ENCODE peak calls at places on chromosomes 3 and 15, in eight cellular contexts. Q is fibroblast of lung, K is GM23248, B is hepatocyte, O is mammary epithelial cell, C is OCI-LY7, W is IMR-90, X is H9. T is an unnamed sample.

GRCh38 chr3:72694398-72694797 is 153.8 kb downstream of the SHQ1 start:
- DNase-seq in Q (peak), K (peak), B (no peak), O (no peak), C (no peak), W (peak), X (no peak), T (no peak)

GRCh38 chr3:31106204-31106603 is 211.7 kb upstream of the GADL1 start:
- DNase-seq in Q (peak), K (peak), B (no peak), O (peak), C (peak), W (peak), X (no peak), T (peak)

GRCh38 chr3:106819445-106819844 is 557.8 kb upstream of the CCDC54 start:
- DNase-seq in Q (no peak), K (no peak), B (no peak), O (no peak), C (no peak), W (no peak), X (no peak), T (no peak)

GRCh38 chr3:21835266-21835665 is 84.3 kb upstream of the ZNF385D start:
- DNase-seq in Q (no peak), K (peak), B (no peak), O (no peak), C (no peak), W (no peak), X (no peak), T (no peak)

GRCh38 chr3:127682576-127682975 is 9.8 kb downstream of the ABTB1 start:
- DNase-seq in Q (no peak), K (no peak), B (no peak), O (no peak), C (no peak), W (no peak), X (peak), T (no peak)

GRCh38 chr15:36495464-36495863 is 84.0 kb upstream of the CDIN1 start:
- DNase-seq in Q (peak), K (no peak), B (no peak), O (no peak), C (no peak), W (no peak), X (no peak), T (no peak)

GRCh38 chr3:139657936-139658335 is 19.8 kb downstream of the NMNAT3 start:
- DNase-seq in Q (no peak), K (no peak), B (no peak), O (no peak), C (no peak), W (no peak), X (no peak), T (no peak)

GRCh38 chr3:104273046-104273649 is 1093.6 kb upstream of the ALCAM start:
- DNase-seq in Q (peak), K (peak), B (peak), O (peak), C (peak), W (peak), X (no peak), T (no peak)

GRCh38 chr3:170907519-170908234 is 760 bp downstream of the EIF5A2 start:
- DNase-seq in Q (peak), K (peak), B (peak), O (peak), C (peak), W (peak), X (no peak), T (no peak)

GRCh38 chr3:105359098-105359762 is 7.5 kb upstream of the ALCAM start:
- DNase-seq in Q (peak), K (peak), B (no peak), O (peak), C (no peak), W (peak), X (no peak), T (no peak)

GRCh38 chr3:107987036-107987557 is 103.7 kb downstream of the CD47 start:
- DNase-seq in Q (peak), K (peak), B (peak), O (peak), C (no peak), W (peak), X (no peak), T (peak)

GRCh38 chr15:88035381-88035780 is 221.2 kb downstream of the NTRK3 start:
- DNase-seq in Q (no peak), K (no peak), B (no peak), O (no peak), C (no peak), W (no peak), X (no peak), T (no peak)

GRCh38 chr3:37135561-37135960 is 38.8 kb downstream of the LRRFIP2 start:
- DNase-seq in Q (no peak), K (no peak), B (no peak), O (no peak), C (no peak), W (no peak), X (no peak), T (no peak)

GRCh38 chr3:177463863-177464262 is 266.6 kb upstream of the TBL1XR1 start:
- DNase-seq in Q (peak), K (peak), B (no peak), O (no peak), C (no peak), W (peak), X (no peak), T (no peak)

GRCh38 chr3:143203848-143204247 is 84.3 kb downstream of the CHST2 start:
- DNase-seq in Q (peak), K (peak), B (no peak), O (peak), C (no peak), W (peak), X (no peak), T (no peak)

GRCh38 chr3:160346511-160346910 is 52.5 kb downstream of the IFT80 start:
- DNase-seq in Q (peak), K (no peak), B (no peak), O (no peak), C (no peak), W (no peak), X (no peak), T (no peak)

GRCh38 chr3:100214574-100214964 is 46.2 kb upstream of the TBC1D23 start:
- DNase-seq in Q (no peak), K (no peak), B (no peak), O (no peak), C (no peak), W (no peak), X (no peak), T (no peak)

GRCh38 chr15:98954411-98954810 is 53.2 kb downstream of the PGPEP1L start:
- DNase-seq in Q (peak), K (peak), B (no peak), O (no peak), C (no peak), W (peak), X (no peak), T (no peak)

GRCh38 chr15:36358094-36358961 is 221.1 kb upstream of the CDIN1 start:
- DNase-seq in Q (peak), K (peak), B (no peak), O (peak), C (no peak), W (peak), X (no peak), T (no peak)

GRCh38 chr3:64561503-64561810 is 126.3 kb downstream of the ADAMTS9 start:
- DNase-seq in Q (no peak), K (no peak), B (no peak), O (no peak), C (no peak), W (no peak), X (no peak), T (no peak)

GRCh38 chr3:193638833-193639232 is 45.8 kb downstream of the OPA1 start:
- DNase-seq in Q (no peak), K (no peak), B (no peak), O (no peak), C (no peak), W (no peak), X (no peak), T (no peak)

GRCh38 chr3:73694988-73695757 is 70.4 kb upstream of the PDZRN3 start:
- DNase-seq in Q (peak), K (peak), B (no peak), O (no peak), C (no peak), W (no peak), X (no peak), T (no peak)

GRCh38 chr15:83653639-83654378 is at the start of gene ADAMTSL3:
- DNase-seq in Q (peak), K (peak), B (peak), O (peak), C (no peak), W (no peak), X (peak), T (no peak)

GRCh38 chr15:80801891-80802680 is 22.9 kb downstream of the CEMIP start:
- DNase-seq in Q (peak), K (peak), B (no peak), O (no peak), C (no peak), W (no peak), X (no peak), T (no peak)

GRCh38 chr3:9352917-9353823 is 9.7 kb upstream of the THUMPD3 start:
- DNase-seq in Q (peak), K (peak), B (peak), O (peak), C (peak), W (peak), X (peak), T (no peak)

GRCh38 chr3:134449277-134449676 is 36.5 kb downstream of the ANAPC13 start:
- DNase-seq in Q (no peak), K (peak), B (no peak), O (peak), C (peak), W (peak), X (peak), T (no peak)

GRCh38 chr3:156483961-156484787 is 70.7 kb downstream of the SSR3 start:
- DNase-seq in Q (peak), K (peak), B (peak), O (peak), C (peak), W (peak), X (no peak), T (peak)

GRCh38 chr15:101689901-101690300 is 34.4 kb downstream of the TARS3 start:
- DNase-seq in Q (peak), K (peak), B (no peak), O (peak), C (no peak), W (peak), X (no peak), T (no peak)

GRCh38 chr3:138079901-138080300 is 35.5 kb downstream of the DZIP1L start:
- DNase-seq in Q (no peak), K (no peak), B (no peak), O (peak), C (no peak), W (peak), X (no peak), T (no peak)

GRCh38 chr3:114502204-114502603 is 208.4 kb downstream of the TIGIT start:
- DNase-seq in Q (no peak), K (no peak), B (no peak), O (no peak), C (no peak), W (no peak), X (no peak), T (no peak)

GRCh38 chr15:29270169-29270955 is 740 bp upstream of the NSMCE3 start:
- DNase-seq in Q (peak), K (peak), B (no peak), O (peak), C (peak), W (peak), X (no peak), T (no peak)

GRCh38 chr3:140603766-140604165 is 74.1 kb upstream of the TRIM42 start:
- DNase-seq in Q (no peak), K (no peak), B (no peak), O (no peak), C (no peak), W (no peak), X (no peak), T (no peak)

GRCh38 chr3:75254685-75255084 is 409.4 kb upstream of the FRG2C start:
- DNase-seq in Q (no peak), K (no peak), B (no peak), O (no peak), C (no peak), W (no peak), X (peak), T (no peak)

GRCh38 chr3:177554900-177555759 is 357.8 kb upstream of the TBL1XR1 start:
- DNase-seq in Q (peak), K (peak), B (no peak), O (peak), C (no peak), W (peak), X (no peak), T (no peak)

GRCh38 chr3:104785966-104786365 is 580.7 kb upstream of the ALCAM start:
- DNase-seq in Q (peak), K (no peak), B (no peak), O (no peak), C (no peak), W (peak), X (no peak), T (no peak)

GRCh38 chr3:62323241-62323640 is 50.1 kb downstream of the FEZF2 start:
- DNase-seq in Q (no peak), K (no peak), B (no peak), O (no peak), C (no peak), W (no peak), X (no peak), T (no peak)

GRCh38 chr3:179666030-179666429 is 13.2 kb downstream of the USP13 start:
- DNase-seq in Q (no peak), K (no peak), B (no peak), O (no peak), C (no peak), W (no peak), X (no peak), T (no peak)
- H3K27ac ChIP-seq in Q (no peak), K (no peak), B (no peak), O (no peak), C (no peak), W (no peak), X (no peak), T (no peak)

GRCh38 chr15:72534522-72534921 is 60.4 kb downstream of the ARIH1 start:
- DNase-seq in Q (no peak), K (no peak), B (no peak), O (no peak), C (no peak), W (no peak), X (no peak), T (no peak)

GRCh38 chr15:72536506-72536905 is 62.4 kb downstream of the ARIH1 start:
- DNase-seq in Q (peak), K (no peak), B (no peak), O (no peak), C (no peak), W (no peak), X (no peak), T (no peak)

GRCh38 chr15:72538931-72539330 is 64.8 kb downstream of the ARIH1 start:
- DNase-seq in Q (no peak), K (no peak), B (no peak), O (no peak), C (no peak), W (no peak), X (no peak), T (no peak)

GRCh38 chr15:72532991-72533601 is 59.0 kb downstream of the ARIH1 start:
- DNase-seq in Q (no peak), K (no peak), B (no peak), O (no peak), C (peak), W (no peak), X (peak), T (no peak)

DNA sequence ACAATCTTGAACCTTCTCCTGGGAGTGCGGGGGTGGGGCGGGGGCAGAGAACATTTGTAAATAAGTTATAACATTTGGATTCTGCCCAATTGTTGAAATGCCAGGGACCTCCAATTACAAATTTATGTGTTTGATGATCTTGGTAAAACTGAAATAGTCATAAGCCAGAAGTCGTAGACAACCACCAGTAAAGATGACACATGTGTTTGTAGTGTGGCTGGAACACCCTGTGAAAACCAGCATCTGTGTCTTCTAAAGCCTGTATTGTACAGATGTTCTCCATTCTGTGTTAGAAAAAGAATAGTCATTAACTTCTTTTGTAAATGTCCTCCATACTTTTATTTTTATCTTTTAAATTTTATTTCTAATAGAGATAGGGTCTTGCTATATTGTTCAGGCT is 61.8 kb downstream of the ARIH1 start:
- DNase-seq in Q (no peak), K (peak), B (no peak), O (no peak), C (no peak), W (no peak), X (no peak), T (no peak)
- H3K4me2 ChIP-seq in Q (no peak), K (no peak), B (no peak), O (no peak), C (no peak), W (no peak), X (no peak), T (no peak)

DNA sequence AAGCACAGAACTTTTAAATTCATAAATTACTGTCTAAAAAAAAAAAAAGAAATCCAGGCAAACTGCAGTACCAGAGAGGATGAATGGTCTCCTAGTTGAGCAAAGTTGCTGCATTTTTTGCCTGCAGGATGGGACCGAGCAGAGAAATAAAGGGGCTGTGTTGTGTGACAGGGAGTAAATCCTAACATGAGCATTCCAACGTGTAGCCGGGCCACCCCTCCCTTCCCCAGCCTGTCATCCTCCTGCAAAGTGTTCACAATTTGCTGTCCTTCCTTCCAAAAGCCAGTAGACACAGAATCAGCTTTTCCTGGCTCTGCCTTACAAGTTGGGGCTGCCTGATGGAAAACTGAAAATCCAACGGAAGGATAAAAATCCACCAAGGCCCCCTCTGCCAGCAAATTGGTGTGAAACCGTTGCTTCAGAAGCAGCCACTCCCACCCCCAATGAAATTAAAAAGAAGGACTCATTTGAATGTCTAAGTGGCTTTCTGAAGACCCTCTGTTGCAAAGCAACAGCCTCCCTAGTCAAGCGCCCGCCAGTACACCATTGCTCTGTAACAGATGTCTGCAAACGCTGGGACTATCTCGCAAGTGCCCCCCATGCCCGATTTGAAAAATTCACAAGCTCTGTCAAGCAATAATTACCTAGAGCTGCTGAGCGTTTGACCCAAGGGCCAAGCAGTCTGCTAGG is 710 bp downstream of the FRMD4B start:
- DNase-seq in Q (no peak), K (no peak), B (no peak), O (no peak), C (no peak), W (no peak), X (no peak), T (no peak)
- H3K27ac ChIP-seq in Q (no peak), K (no peak), B (no peak), O (peak), C (no peak), W (no peak), X (no peak), T (no peak)

GRCh38 chr3:51998774-51999173 is 3.1 kb upstream of the RPL29 start:
- DNase-seq in Q (no peak), K (no peak), B (no peak), O (no peak), C (no peak), W (no peak), X (no peak), T (no peak)

GRCh38 chr3:51997172-51997571 is 1.5 kb upstream of the RPL29 start:
- DNase-seq in Q (no peak), K (no peak), B (no peak), O (no peak), C (no peak), W (no peak), X (no peak), T (no peak)

GRCh38 chr3:51997935-51998596 is 2.4 kb upstream of the RPL29 start:
- DNase-seq in Q (peak), K (no peak), B (peak), O (peak), C (no peak), W (no peak), X (no peak), T (no peak)

GRCh38 chr3:51994530-51994929 is 1.2 kb downstream of the RPL29 start:
- DNase-seq in Q (no peak), K (no peak), B (no peak), O (no peak), C (no peak), W (no peak), X (no peak), T (no peak)

DNA sequence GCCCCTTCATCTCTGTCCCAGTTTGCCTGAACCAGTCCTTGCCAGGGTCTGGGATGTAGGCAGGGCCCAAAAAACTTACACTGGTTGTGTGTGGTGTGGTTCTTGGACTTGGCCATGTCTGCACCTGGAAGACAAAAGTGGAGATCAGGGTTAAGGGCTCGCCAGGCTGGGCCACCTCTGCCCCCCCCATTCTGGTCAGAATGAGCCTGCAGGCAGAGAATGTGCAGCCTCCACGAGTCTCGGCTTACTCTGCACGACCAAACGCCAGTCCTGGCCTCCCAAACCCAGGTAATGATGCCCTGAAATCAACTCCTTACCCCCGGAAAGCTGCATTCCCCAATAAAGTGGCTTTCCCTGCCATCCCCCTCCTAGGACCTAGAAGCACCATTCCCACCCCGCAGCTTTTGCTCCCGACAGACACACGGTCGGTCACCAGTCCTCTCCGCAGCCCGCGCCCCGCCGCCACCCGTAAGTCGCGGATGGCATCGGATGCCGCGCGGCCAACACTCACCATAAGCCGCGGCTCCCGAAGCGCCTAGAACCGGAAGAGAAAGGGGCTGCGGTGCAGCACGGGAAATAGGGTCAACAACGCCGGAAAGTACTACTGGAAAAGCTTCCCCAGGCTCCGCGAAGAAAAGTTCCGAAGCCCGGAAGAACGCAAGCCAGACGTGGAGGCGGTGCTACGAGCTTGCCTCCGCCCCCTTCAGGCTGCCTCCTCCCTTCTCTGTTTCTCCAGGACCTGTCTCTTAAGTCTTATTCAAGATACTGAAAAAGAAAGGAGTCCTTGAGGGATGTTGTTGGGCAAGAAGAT is at the start of gene RPL29:
- DNase-seq in Q (peak), K (peak), B (peak), O (peak), C (peak), W (peak), X (peak), T (peak)
- H3K4me2 ChIP-seq in Q (peak), K (peak), B (peak), O (peak), C (peak), W (peak), X (peak), T (peak)